ENCODE peak calls at places on chromosomes 5 and 9, in six cellular contexts. W is stromal cell of bone marrow; M is activated T-helper 1 cell treated with anti-CD3 and anti-CD28 coated beads, Interleukin-12 subunit alpha, Interleukin-12 subunit beta, Interleukin-2, Interleukin-4 antibody, amounts not matched to agents 30 ng/mL and 10 ng/mL and 1 ng/mL, durations not matched to agents 14 hours and 24 hours and 36 hours; S is T-helper 9 cell; U is midbrain; O is fibroblast of gingiva. L is an unnamed sample.

GRCh38 chr9:99335280-99335679 is 113.2 kb downstream of the SEC61B start:
- DNase-seq in W (no peak), M (no peak), S (no peak), U (no peak), O (no peak), L (no peak)

GRCh38 chr9:70013598-70014196 is 30.0 kb upstream of the MAMDC2 start:
- DNase-seq in W (peak; percentile 33), M (no peak), S (no peak), U (no peak), O (peak; percentile 83), L (peak; percentile 69)

GRCh38 chr5:73801736-73802135 is 175.7 kb downstream of the ARHGEF28 start:
- DNase-seq in W (peak; percentile 57), M (no peak), S (no peak), U (no peak), O (no peak), L (no peak)

GRCh38 chr5:147949711-147950573 is 43.6 kb upstream of the C5orf46 start:
- DNase-seq in W (no peak), M (no peak), S (no peak), U (peak; percentile 56), O (peak; percentile 10), L (peak; percentile 13)

GRCh38 chr9:20508242-20508641 is 114.1 kb downstream of the MLLT3 start:
- DNase-seq in W (no peak), M (peak; percentile 30), S (no peak), U (no peak), O (no peak), L (no peak)

GRCh38 chr9:93869863-93870262 is 85.3 kb downstream of the BARX1 start:
- DNase-seq in W (no peak), M (no peak), S (no peak), U (no peak), O (no peak), L (no peak)

GRCh38 chr5:67093259-67093658 is 103.3 kb downstream of the CD180 start:
- DNase-seq in W (no peak), M (no peak), S (no peak), U (no peak), O (no peak), L (no peak)

GRCh38 chr5:72042097-72042496 is 65.2 kb upstream of the MAP1B start:
- DNase-seq in W (no peak), M (no peak), S (no peak), U (no peak), O (no peak), L (no peak)

GRCh38 chr9:97855486-97855875 is 2.5 kb downstream of the FOXE1 start:
- DNase-seq in W (no peak), M (no peak), S (no peak), U (no peak), O (no peak), L (no peak)

GRCh38 chr9:5773324-5773999 is 59.5 kb downstream of the ERMP1 start:
- DNase-seq in W (no peak), M (no peak), S (no peak), U (no peak), O (no peak), L (peak; percentile 19)

GRCh38 chr5:64773533-64773932 is 4.8 kb downstream of the CWC27 start:
- DNase-seq in W (no peak), M (no peak), S (no peak), U (no peak), O (no peak), L (no peak)

GRCh38 chr5:154523704-154524103 is 45.7 kb upstream of the HAND1 start:
- DNase-seq in W (no peak), M (no peak), S (no peak), U (no peak), O (no peak), L (no peak)

GRCh38 chr5:75335952-75336624 is 932 bp upstream of the HMGCR start:
- DNase-seq in W (peak; percentile 75), M (no peak), S (peak; percentile 2), U (no peak), O (peak; percentile 87), L (peak; percentile 72)

GRCh38 chr5:149561848-149562247 is 10.6 kb upstream of the CSNK1A1 start:
- DNase-seq in W (peak; percentile 90), M (no peak), S (no peak), U (no peak), O (peak; percentile 91), L (peak; percentile 93)

GRCh38 chr9:36144322-36145206 is 8.0 kb downstream of the GLIPR2 start:
- DNase-seq in W (no peak), M (peak; percentile 17), S (no peak), U (no peak), O (no peak), L (no peak)

GRCh38 chr9:6681147-6681956 is 35.8 kb upstream of the GLDC start:
- DNase-seq in W (peak; percentile 96), M (peak; percentile 88), S (peak; percentile 81), U (peak; percentile 97), O (peak; percentile 97), L (peak; percentile 89)

GRCh38 chr5:158060216-158060615 is 201.3 kb upstream of the CLINT1 start:
- DNase-seq in W (no peak), M (no peak), S (no peak), U (no peak), O (no peak), L (no peak)

GRCh38 chr5:27217977-27218376 is 179.6 kb upstream of the CDH9 start:
- DNase-seq in W (no peak), M (no peak), S (no peak), U (no peak), O (no peak), L (no peak)

L was measured in astrocyte of the cerebellum.